ENCODE peak calls at places on chromosomes 3 and 15, in seven cellular contexts. C is BJ, E is cardiac fibroblast, Y is tibial artery, T is NB4, S is neuronal stem cell, A is astrocyte of the cerebellum. D is an unnamed sample.

GRCh38 chr15:66027268-66027806 is 158.0 kb downstream of the RAB11A start:
- DNase-seq in C (no peak), E (no peak), Y (no peak), T (no peak), S (no peak), A (no peak), D (peak; percentile 80)

GRCh38 chr3:111691293-111691909 is 96.3 kb upstream of the ZBED2 start:
- DNase-seq in C (no peak), E (peak; percentile 71), Y (no peak), T (peak; percentile 34), S (no peak), A (no peak), D (no peak)

GRCh38 chr3:72891053-72891855 is 3.4 kb downstream of the GXYLT2 start:
- DNase-seq in C (peak; percentile 97), E (peak; percentile 98), Y (no peak), T (no peak), S (no peak), A (peak; percentile 99), D (peak; percentile 41)

GRCh38 chr3:15521573-15521965 is at the start of gene COLQ:
- DNase-seq in C (no peak), E (peak; percentile 46), Y (no peak), T (no peak), S (no peak), A (no peak), D (no peak)

GRCh38 chr3:123084192-123084591 is 17.4 kb downstream of the PDIA5 start:
- DNase-seq in C (no peak), E (no peak), Y (no peak), T (no peak), S (no peak), A (no peak), D (no peak)

GRCh38 chr3:66410976-66411375 is 89.8 kb downstream of the LRIG1 start:
- DNase-seq in C (no peak), E (no peak), Y (no peak), T (no peak), S (no peak), A (no peak), D (no peak)

GRCh38 chr3:155070316-155070715 is 9.8 kb upstream of the MME start:
- DNase-seq in C (no peak), E (no peak), Y (no peak), T (no peak), S (no peak), A (no peak), D (no peak)

GRCh38 chr15:85048430-85048829 is 66.8 kb downstream of the PDE8A start:
- DNase-seq in C (no peak), E (peak; percentile 28), Y (no peak), T (no peak), S (no peak), A (no peak), D (no peak)

GRCh38 chr3:67386446-67386845 is 268.0 kb downstream of the SUCLG2 start:
- DNase-seq in C (no peak), E (no peak), Y (no peak), T (no peak), S (no peak), A (no peak), D (no peak)

GRCh38 chr3:196843435-196844110 is 24.1 kb upstream of the SENP5 start:
- DNase-seq in C (no peak), E (no peak), Y (no peak), T (no peak), S (no peak), A (no peak), D (peak; percentile 79)

GRCh38 chr3:61080737-61081445 is 170.4 kb downstream of the FHIT start:
- DNase-seq in C (no peak), E (no peak), Y (no peak), T (no peak), S (peak; percentile 36), A (no peak), D (no peak)

GRCh38 chr15:70319466-70319865 is 221.7 kb upstream of the TLE3 start:
- DNase-seq in C (no peak), E (no peak), Y (no peak), T (no peak), S (no peak), A (no peak), D (no peak)

GRCh38 chr15:82848201-82848993 is 39.0 kb downstream of the WHAMM start:
- DNase-seq in C (no peak), E (no peak), Y (no peak), T (no peak), S (no peak), A (no peak), D (no peak)

GRCh38 chr3:194623449-194624290 is 9.5 kb downstream of the TMEM44 start:
- DNase-seq in C (no peak), E (no peak), Y (no peak), T (no peak), S (no peak), A (no peak), D (no peak)

GRCh38 chr3:101484805-101485620 is 28.0 kb downstream of the SENP7 start:
- DNase-seq in C (no peak), E (peak; percentile 46), Y (no peak), T (no peak), S (no peak), A (peak; percentile 5), D (peak; percentile 49)

GRCh38 chr15:89632563-89633430 is 22.5 kb downstream of the KIF7 start:
- DNase-seq in C (no peak), E (no peak), Y (no peak), T (no peak), S (no peak), A (no peak), D (no peak)

GRCh38 chr3:134331811-134332199 is 42.4 kb downstream of the AMOTL2 start:
- DNase-seq in C (no peak), E (no peak), Y (peak; percentile 27), T (no peak), S (no peak), A (no peak), D (no peak)

GRCh38 chr3:146468234-146468931 is 978 bp downstream of the PLSCR2 start:
- DNase-seq in C (no peak), E (peak; percentile 26), Y (peak; percentile 71), T (no peak), S (no peak), A (no peak), D (no peak)

DNA sequence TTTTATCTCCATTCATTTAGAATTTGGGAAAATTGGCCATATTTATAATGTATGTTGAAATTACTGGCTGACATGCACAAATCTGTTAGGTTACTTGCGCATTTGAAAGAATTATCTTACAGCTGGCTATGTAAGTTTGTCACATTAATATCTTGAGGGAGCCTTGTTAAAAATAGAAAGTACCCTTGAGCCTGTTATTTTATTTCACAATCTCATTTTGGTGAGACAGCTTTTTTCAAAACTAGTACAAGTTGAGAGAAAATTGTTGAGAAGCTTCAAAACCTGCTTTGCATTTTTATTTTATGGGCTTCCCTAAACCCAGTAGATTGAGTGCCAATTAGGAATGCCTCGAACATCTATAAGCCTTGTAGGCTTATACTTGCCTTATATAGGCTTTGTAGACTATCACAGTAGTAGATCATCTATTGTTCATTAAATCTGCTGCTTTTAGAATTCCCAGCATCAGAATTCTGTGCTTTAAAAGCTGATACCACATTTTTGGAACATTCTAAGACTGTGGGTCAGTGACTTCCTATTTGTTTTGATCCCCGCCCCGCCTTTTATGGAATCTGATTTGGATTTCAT is 6.3 kb downstream of the IDH3A start:
- DNase-seq in C (no peak), E (no peak), Y (no peak), T (no peak), S (no peak), A (no peak), D (no peak)
- H3K4me3 ChIP-seq in C (no peak overlapping the region), E (no peak overlapping the region), Y (peak overlapping the region; percentile 16), T (no peak overlapping the region), S (no peak overlapping the region), A (no peak overlapping the region), D (no peak overlapping the region)

GRCh38 chr15:48332642-48333034 is 1.4 kb downstream of the DUT start:
- DNase-seq in C (no peak), E (no peak), Y (no peak), T (peak; percentile 14), S (no peak), A (no peak), D (no peak)

GRCh38 chr15:48333553-48333952 is 2.3 kb downstream of the DUT start:
- DNase-seq in C (no peak), E (no peak), Y (no peak), T (peak; percentile 44), S (no peak), A (no peak), D (no peak)

GRCh38 chr15:48331796-48332641 is 790 bp downstream of the DUT start:
- DNase-seq in C (no peak), E (no peak), Y (no peak), T (peak; percentile 91), S (no peak), A (peak; percentile 5), D (peak; percentile 44)

GRCh38 chr15:48336940-48337339 is 5.7 kb downstream of the DUT start:
- DNase-seq in C (no peak), E (peak; percentile 13), Y (no peak), T (peak; percentile 36), S (peak; percentile 30), A (no peak), D (no peak)

GRCh38 chr15:48334260-48334659 is 3.0 kb downstream of the DUT start:
- DNase-seq in C (no peak), E (no peak), Y (no peak), T (peak; percentile 63), S (no peak), A (no peak), D (no peak)
- H3K4me3 ChIP-seq in C (no peak overlapping the region), E (no peak overlapping the region), Y (no peak overlapping the region), T (peak overlapping the region; percentile 99), S (no peak overlapping the region), A (no peak overlapping the region), D (no peak overlapping the region)

GRCh38 chr3:131794766-131795381 is 239.9 kb downstream of the CPNE4 start:
- DNase-seq in C (no peak), E (peak; percentile 76), Y (no peak), T (peak; percentile 53), S (peak; percentile 51), A (peak; percentile 44), D (peak; percentile 44)
- H3K4me3 ChIP-seq in C (no peak overlapping the region), E (no peak overlapping the region), Y (no peak overlapping the region), T (no peak overlapping the region), S (no peak overlapping the region), A (no peak overlapping the region), D (no peak overlapping the region)

GRCh38 chr3:114179575-114179974 is 723 bp upstream of the DRD3 start:
- DNase-seq in C (no peak), E (peak; percentile 50), Y (no peak), T (peak; percentile 41), S (no peak), A (peak; percentile 32), D (no peak)

GRCh38 chr3:114176487-114176886 is 2.4 kb downstream of the DRD3 start:
- DNase-seq in C (no peak), E (no peak), Y (no peak), T (no peak), S (no peak), A (no peak), D (no peak)

GRCh38 chr3:114175204-114175987 is 3.5 kb downstream of the DRD3 start:
- DNase-seq in C (no peak), E (no peak), Y (no peak), T (no peak), S (no peak), A (no peak), D (no peak)

GRCh38 chr3:114178770-114179368 is at the start of gene DRD3:
- DNase-seq in C (no peak), E (peak; percentile 57), Y (no peak), T (peak; percentile 34), S (peak; percentile 73), A (peak; percentile 55), D (no peak)

DNA sequence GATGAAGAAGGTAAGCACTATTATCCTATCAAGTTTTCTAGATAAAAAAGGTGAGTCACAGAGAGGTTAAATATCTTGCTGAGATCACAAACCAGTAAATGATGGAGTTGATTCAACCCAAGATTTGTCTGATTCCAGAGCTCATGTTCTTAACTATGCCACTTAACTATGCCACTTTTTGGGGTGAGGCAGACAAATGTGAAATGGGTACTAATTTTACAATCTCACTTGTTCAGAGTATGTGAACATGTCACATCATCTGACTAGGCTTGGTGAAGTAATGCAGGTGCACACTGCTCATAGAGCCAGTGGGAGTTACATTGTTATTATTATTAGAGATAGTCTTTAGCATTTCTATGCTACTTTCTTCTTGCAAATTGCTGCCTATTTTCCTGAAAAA is 2.0 kb downstream of the DRD3 start:
- DNase-seq in C (no peak), E (no peak), Y (no peak), T (no peak), S (no peak), A (no peak), D (no peak)
- H3K4me3 ChIP-seq in C (no peak overlapping the region), E (no peak overlapping the region), Y (no peak overlapping the region), T (no peak overlapping the region), S (no peak overlapping the region), A (no peak overlapping the region), D (no peak overlapping the region)

D was measured in PC-9.